ENCODE peak calls at places on chromosome 4, in seven cellular contexts. L is NCI-H345; U is dorsolateral prefrontal cortex; V is KBM-7; C is progenitor cell of endocrine pancreas; E is AG10803; A is stimulated activated CD4-positive, alpha-beta T cell treated with anti-CD3 and anti-CD28 coated beads, Interleukin-2, amount 100 ng/mL, for 48 hours. Q is an unnamed sample.

GRCh38 chr4:126541820-126542219 is 1090.9 kb upstream of the INTU start:
- DNase-seq in L (no peak), U (no peak), V (no peak), C (no peak), E (no peak), A (no peak), Q (no peak)

GRCh38 chr4:8707045-8707781 is 114.6 kb downstream of the CPZ start:
- DNase-seq in L (no peak), U (no peak), V (no peak), C (no peak), E (no peak), A (no peak), Q (no peak)

GRCh38 chr4:6499241-6499605 is 26.8 kb upstream of the PPP2R2C start:
- DNase-seq in L (no peak), U (no peak), V (no peak), C (no peak), E (no peak), A (no peak), Q (no peak)

GRCh38 chr4:81747242-81747930 is 275.7 kb upstream of the RASGEF1B start:
- DNase-seq in L (no peak), U (no peak), V (peak), C (no peak), E (no peak), A (no peak), Q (no peak)

GRCh38 chr4:9936128-9936644 is 85.1 kb downstream of the SLC2A9 start:
- DNase-seq in L (no peak), U (no peak), V (no peak), C (no peak), E (no peak), A (no peak), Q (no peak)

GRCh38 chr4:150769235-150769634 is 187.3 kb downstream of the MAB21L2 start:
- DNase-seq in L (no peak), U (no peak), V (no peak), C (no peak), E (peak), A (no peak), Q (peak)

GRCh38 chr4:70365479-70365878 is 4.9 kb downstream of the SMR3A start:
- DNase-seq in L (peak), U (no peak), V (no peak), C (no peak), E (no peak), A (no peak), Q (no peak)

GRCh38 chr4:114399085-114399484 is 199.5 kb upstream of the UGT8 start:
- DNase-seq in L (no peak), U (no peak), V (no peak), C (no peak), E (no peak), A (no peak), Q (no peak)

GRCh38 chr4:108709722-108710121 is 53.1 kb downstream of the ETNPPL start:
- DNase-seq in L (no peak), U (no peak), V (no peak), C (no peak), E (no peak), A (no peak), Q (no peak)

GRCh38 chr4:89000844-89001360 is 56.1 kb downstream of the FAM13A start:
- DNase-seq in L (peak), U (no peak), V (peak), C (no peak), E (peak), A (no peak), Q (peak)

GRCh38 chr4:59553063-59553738 is 1646.9 kb upstream of the ADGRL3 start:
- DNase-seq in L (no peak), U (no peak), V (peak), C (no peak), E (peak), A (no peak), Q (no peak)

GRCh38 chr4:15109583-15109982 is 107.3 kb downstream of the CPEB2 start:
- DNase-seq in L (no peak), U (no peak), V (no peak), C (no peak), E (no peak), A (no peak), Q (no peak)

GRCh38 chr4:1711906-1712215 is 258 bp downstream of the SLBP start:
- DNase-seq in L (no peak), U (no peak), V (no peak), C (no peak), E (no peak), A (no peak), Q (peak)

GRCh38 chr4:180057891-180058643 is 2185.1 kb upstream of the TENM3 start:
- DNase-seq in L (no peak), U (peak), V (peak), C (peak), E (no peak), A (no peak), Q (no peak)

GRCh38 chr4:109294468-109295020 is 7.9 kb downstream of the COL25A1 start:
- DNase-seq in L (no peak), U (no peak), V (no peak), C (no peak), E (no peak), A (no peak), Q (no peak)

GRCh38 chr4:6641971-6642320 is 1.5 kb downstream of the MRFAP1 start:
- DNase-seq in L (no peak), U (no peak), V (no peak), C (no peak), E (no peak), A (no peak), Q (peak)

GRCh38 chr4:158877069-158877468 is 108.2 kb downstream of the FNIP2 start:
- DNase-seq in L (no peak), U (no peak), V (no peak), C (no peak), E (no peak), A (no peak), Q (no peak)

GRCh38 chr4:184231573-184231972 is 13.9 kb upstream of the ENPP6 start:
- DNase-seq in L (no peak), U (no peak), V (no peak), C (no peak), E (no peak), A (no peak), Q (no peak)

GRCh38 chr4:61397174-61397573 is 197.0 kb downstream of the ADGRL3 start:
- DNase-seq in L (no peak), U (no peak), V (no peak), C (no peak), E (no peak), A (no peak), Q (peak)

GRCh38 chr4:98110929-98111328 is 32.3 kb downstream of the STPG2 start:
- DNase-seq in L (no peak), U (no peak), V (no peak), C (no peak), E (no peak), A (no peak), Q (no peak)

GRCh38 chr4:135277116-135277979 is 1075.8 kb upstream of the PABPC4L start:
- DNase-seq in L (no peak), U (no peak), V (no peak), C (no peak), E (no peak), A (no peak), Q (peak)

GRCh38 chr4:121873604-121874003 is 3.3 kb upstream of the BBS7 start:
- DNase-seq in L (no peak), U (no peak), V (no peak), C (no peak), E (peak), A (no peak), Q (no peak)

GRCh38 chr4:15003891-15004700 is 1.8 kb downstream of the CPEB2 start:
- DNase-seq in L (no peak), U (peak), V (peak), C (peak), E (peak), A (peak), Q (no peak)

GRCh38 chr4:169398294-169398693 is 127.5 kb upstream of the SH3RF1 start:
- DNase-seq in L (no peak), U (no peak), V (peak), C (no peak), E (peak), A (no peak), Q (peak)

GRCh38 chr4:125985856-125986255 is 671.1 kb downstream of the FAT4 start:
- DNase-seq in L (no peak), U (no peak), V (no peak), C (no peak), E (no peak), A (no peak), Q (no peak)

GRCh38 chr4:156825074-156825473 is 146.5 kb downstream of the PDGFC start:
- DNase-seq in L (no peak), U (no peak), V (no peak), C (no peak), E (no peak), A (no peak), Q (no peak)

GRCh38 chr4:168440442-168441264 is 39.6 kb downstream of the DDX60L start:
- DNase-seq in L (no peak), U (no peak), V (no peak), C (no peak), E (peak), A (no peak), Q (peak)

GRCh38 chr4:108512615-108513505 is 107.5 kb upstream of the RPL34 start:
- DNase-seq in L (peak), U (no peak), V (no peak), C (peak), E (peak), A (no peak), Q (peak)

GRCh38 chr4:44025376-44026020 is 423.1 kb downstream of the KCTD8 start:
- DNase-seq in L (no peak), U (no peak), V (no peak), C (no peak), E (no peak), A (no peak), Q (no peak)

GRCh38 chr4:73220815-73221214 is 37.8 kb downstream of the ANKRD17 start:
- DNase-seq in L (no peak), U (no peak), V (no peak), C (no peak), E (no peak), A (no peak), Q (no peak)

GRCh38 chr4:2046031-2046961 is 12.8 kb upstream of the NAT8L start:
- DNase-seq in L (no peak), U (no peak), V (no peak), C (no peak), E (no peak), A (no peak), Q (no peak)